ENCODE peak calls at places on chromosomes 7 and 10, in five cellular contexts. V, Z, H, C and G are unnamed samples.

GRCh38 chr7:138000081-138000701 is 1.7 kb downstream of the CREB3L2 start:
- DNase-seq in V (peak; percentile 39), Z (no peak), H (peak; percentile 98), C (peak; percentile 57), G (no peak)

GRCh38 chr7:83119496-83119895 is 43.2 kb downstream of the PCLO start:
- DNase-seq in V (no peak), Z (no peak), H (no peak), C (no peak), G (no peak)

GRCh38 chr10:24642921-24643678 is 80.6 kb downstream of the ARHGAP21 start:
- DNase-seq in V (no peak), Z (peak; percentile 28), H (peak; percentile 89), C (no peak), G (no peak)

GRCh38 chr7:41085244-41085643 is 617.6 kb downstream of the INHBA start:
- DNase-seq in V (no peak), Z (no peak), H (peak; percentile 83), C (no peak), G (no peak)

GRCh38 chr10:104330168-104331117 is 7.8 kb downstream of the ITPRIP start:
- DNase-seq in V (no peak), Z (no peak), H (peak; percentile 90), C (peak; percentile 84), G (no peak)

GRCh38 chr10:69180525-69181204 is 631 bp downstream of the SUPV3L1 start:
- DNase-seq in V (no peak), Z (peak; percentile 30), H (peak; percentile 32), C (peak; percentile 21), G (no peak)

GRCh38 chr10:131056781-131057180 is 254.7 kb downstream of the TCERG1L start:
- DNase-seq in V (no peak), Z (no peak), H (no peak), C (no peak), G (no peak)

GRCh38 chr10:119426699-119427098 is 115.8 kb downstream of the RGS10 start:
- DNase-seq in V (no peak), Z (no peak), H (no peak), C (no peak), G (no peak)

GRCh38 chr10:21493841-21494220 is 31.7 kb downstream of the SKIDA1 start:
- DNase-seq in V (no peak), Z (no peak), H (no peak), C (no peak), G (no peak)

GRCh38 chr10:110919971-110920881 is 822 bp downstream of the SHOC2 start:
- DNase-seq in V (peak; percentile 45), Z (peak; percentile 57), H (peak; percentile 62), C (peak; percentile 44), G (no peak)

GRCh38 chr7:70502117-70502516 is 629.8 kb upstream of the GALNT17 start:
- DNase-seq in V (no peak), Z (no peak), H (no peak), C (no peak), G (no peak)

GRCh38 chr10:112915590-112916572 is 34.2 kb upstream of the TCF7L2 start:
- DNase-seq in V (no peak), Z (no peak), H (peak; percentile 61), C (no peak), G (no peak)

GRCh38 chr7:725223-726005 is 1.1 kb upstream of the DNAAF5 start:
- DNase-seq in V (no peak), Z (peak; percentile 1), H (peak; percentile 62), C (peak; percentile 56), G (no peak)

GRCh38 chr7:17669204-17669603 is 271.1 kb downstream of the SNX13 start:
- DNase-seq in V (no peak), Z (no peak), H (no peak), C (no peak), G (no peak)

GRCh38 chr7:51292596-51292995 is 24.0 kb downstream of the COBL start:
- DNase-seq in V (no peak), Z (no peak), H (no peak), C (no peak), G (no peak)
- TF ChIP-seq CTCF in V (no peak), Z (no peak), H (no peak), C (no peak), G (no peak)

DNA sequence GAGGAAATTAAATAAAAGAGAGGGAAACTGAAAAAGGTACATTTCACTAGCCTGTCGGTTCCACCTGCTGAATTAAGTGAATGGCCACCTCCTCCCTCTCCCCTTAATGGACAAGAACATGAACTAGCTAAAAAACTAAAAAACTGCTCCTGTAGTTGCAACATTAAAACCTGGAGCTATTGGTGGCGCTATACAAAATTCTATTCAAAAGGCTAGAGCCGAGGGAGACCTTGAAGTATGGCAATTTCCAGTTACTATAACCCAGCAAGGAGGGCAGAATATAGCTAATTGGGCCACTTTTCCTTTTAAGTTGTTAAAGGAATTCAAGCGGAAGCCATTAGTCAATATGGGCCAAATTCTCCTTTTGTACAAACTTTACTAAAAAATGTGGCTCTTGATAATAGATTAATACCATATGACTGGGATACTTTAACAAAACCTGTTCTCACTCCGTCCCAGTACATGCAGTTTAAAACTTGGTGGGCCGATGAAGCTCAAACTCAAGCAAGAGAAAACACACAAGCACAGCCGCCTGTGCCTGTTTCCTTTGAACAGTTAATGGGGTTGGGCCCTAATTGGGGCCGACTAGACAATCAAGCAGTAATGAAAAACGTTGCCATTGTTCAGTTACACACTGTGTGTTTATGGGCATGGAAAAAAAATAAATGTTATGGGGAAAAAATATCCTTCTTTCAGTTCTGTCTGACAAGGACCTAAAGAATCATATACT is 6.5 kb upstream of the CHST3 start:
- DNase-seq in V (no peak), Z (no peak), H (no peak), C (no peak), G (no peak)
- TF ChIP-seq CTCF in V (no peak), Z (no peak), H (peak; percentile 31), C (peak; percentile 20), G (no peak)

GRCh38 chr10:49465717-49466116 is 69.8 kb upstream of the DRGX start:
- DNase-seq in V (no peak), Z (no peak), H (no peak), C (no peak), G (no peak)
- TF ChIP-seq CTCF in V (no peak), Z (no peak), H (no peak), C (no peak), G (no peak)

DNA sequence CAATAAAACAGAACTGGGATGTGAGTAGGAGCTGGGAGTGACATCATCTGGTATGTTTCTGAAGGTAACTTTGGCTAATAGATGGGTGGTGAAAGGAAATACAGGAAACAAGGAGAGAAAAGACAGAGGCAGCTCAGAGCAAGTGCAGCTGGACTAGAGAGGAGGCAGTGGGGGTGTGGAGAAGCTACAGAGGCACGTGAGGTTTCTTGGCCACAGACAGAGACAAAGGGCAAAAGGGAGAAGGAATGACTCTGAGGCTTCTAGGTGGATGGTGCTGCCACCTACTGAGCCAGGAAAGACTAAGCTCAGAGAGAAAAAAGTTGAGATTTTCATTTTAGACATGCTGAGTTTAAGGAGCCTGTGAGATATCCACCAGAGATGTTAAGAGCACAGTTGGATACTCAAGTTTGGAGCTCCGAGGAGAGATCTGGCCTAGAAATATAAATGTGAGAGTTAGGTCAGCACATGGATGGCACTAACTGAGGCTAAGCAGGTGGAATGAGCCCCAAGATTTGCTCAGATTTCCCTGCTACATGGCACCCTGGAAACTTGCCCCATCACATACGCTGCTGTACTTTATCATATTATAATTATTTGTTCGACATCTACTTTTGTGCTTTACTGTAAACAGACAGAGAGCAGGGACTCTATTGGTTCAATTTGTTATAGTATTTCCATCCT is 293.0 kb upstream of the IMMP2L start:
- DNase-seq in V (no peak), Z (no peak), H (peak; percentile 82), C (peak; percentile 78), G (no peak)
- TF ChIP-seq CTCF in V (no peak), Z (no peak), H (peak; percentile 77), C (peak; percentile 42), G (peak; percentile 63)

GRCh38 chr7:2934211-2934731 is 90.2 kb upstream of the GNA12 start:
- DNase-seq in V (no peak), Z (no peak), H (peak; percentile 90), C (no peak), G (no peak)
- TF ChIP-seq CTCF in V (no peak), Z (no peak), H (no peak), C (no peak), G (no peak)

GRCh38 chr10:75425291-75426079 is 5.9 kb upstream of the LRMDA start:
- DNase-seq in V (no peak), Z (no peak), H (no peak), C (no peak), G (no peak)
- TF ChIP-seq CTCF in V (no peak), Z (no peak), H (no peak), C (no peak), G (no peak)

DNA sequence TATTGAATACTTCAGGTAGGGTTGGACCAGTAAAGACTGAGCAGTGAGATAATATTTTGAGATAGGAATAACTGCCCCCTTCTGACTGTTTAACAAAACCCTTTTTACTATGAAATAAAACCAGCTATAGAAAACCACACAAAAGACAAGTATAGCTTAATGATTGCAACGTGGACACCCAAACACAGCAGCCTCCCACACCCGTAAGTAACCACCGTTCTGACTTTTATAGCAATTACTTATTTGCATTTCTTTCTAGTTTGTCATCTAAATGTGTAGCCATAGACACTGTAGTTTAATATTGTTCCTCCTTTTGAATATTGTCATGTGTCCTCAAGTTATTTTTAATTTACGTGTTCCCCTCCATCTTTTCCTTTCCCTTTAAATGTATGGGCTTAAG is 42.9 kb upstream of the SYPL1 start:
- DNase-seq in V (no peak), Z (no peak), H (no peak), C (no peak), G (no peak)
- TF ChIP-seq CTCF in V (no peak), Z (no peak), H (no peak), C (no peak), G (no peak)

DNA sequence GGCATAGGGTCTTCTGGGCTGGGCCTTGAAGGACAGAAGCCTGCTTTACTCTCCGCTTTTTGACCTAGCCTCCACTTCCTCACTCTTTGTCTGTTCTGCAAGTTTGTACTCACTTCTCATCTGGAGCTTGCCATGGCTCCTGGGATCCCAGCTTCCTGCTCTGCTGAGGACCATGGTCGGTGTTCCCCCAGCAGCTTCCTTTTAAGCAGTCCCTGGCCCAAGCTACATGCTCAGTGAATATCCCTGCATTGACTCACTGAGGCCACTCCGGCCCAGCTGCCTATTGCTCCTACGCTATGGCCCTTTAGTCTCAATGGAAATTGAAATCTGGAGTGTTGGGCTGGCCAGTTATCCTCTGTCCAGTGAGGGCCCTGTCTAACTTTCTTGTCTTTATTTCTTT is 427.7 kb downstream of the RPS24 start:
- DNase-seq in V (no peak), Z (no peak), H (no peak), C (no peak), G (no peak)
- TF ChIP-seq CTCF in V (no peak), Z (no peak), H (no peak), C (no peak), G (no peak)